ENCODE peak calls at places on chromosomes 16 and 17, in four cellular contexts. G is smooth muscle cell of the brain vasculature, P is NCI-H226, I is cardiac fibroblast. O is an unnamed sample.

GRCh38 chr16:81841709-81842108 is 62.6 kb downstream of the PLCG2 start:
- DNase-seq in G (no peak), P (no peak), I (no peak), O (no peak)

GRCh38 chr16:21162661-21163151 is 4.2 kb downstream of the LDAF1 start:
- DNase-seq in G (no peak), P (no peak), I (no peak), O (no peak)

GRCh38 chr16:6682142-6682811 is 650.4 kb upstream of the RBFOX1 start:
- DNase-seq in G (no peak), P (no peak), I (peak), O (peak)

GRCh38 chr16:85659805-85660511 is 28.8 kb downstream of the GINS2 start:
- DNase-seq in G (peak), P (no peak), I (peak), O (peak)

GRCh38 chr17:45253879-45254278 is 8.0 kb downstream of the SPATA32 start:
- DNase-seq in G (no peak), P (no peak), I (no peak), O (no peak)

GRCh38 chr16:3187798-3188674 is at the start of gene OR1F1:
- DNase-seq in G (no peak), P (peak), I (peak), O (peak)

GRCh38 chr16:79843631-79844043 is 243.1 kb upstream of the MAF start:
- DNase-seq in G (no peak), P (no peak), I (no peak), O (no peak)

GRCh38 chr16:25859645-25860044 is 167.9 kb downstream of the HS3ST4 start:
- DNase-seq in G (no peak), P (no peak), I (no peak), O (no peak)

GRCh38 chr16:83895942-83896341 is 3.0 kb upstream of the MLYCD start:
- DNase-seq in G (no peak), P (no peak), I (no peak), O (no peak)

GRCh38 chr17:36921131-36921851 is 16.0 kb upstream of the LHX1 start:
- DNase-seq in G (no peak), P (peak), I (peak), O (no peak)

GRCh38 chr17:69050999-69051775 is 9.5 kb downstream of the ABCA9 start:
- DNase-seq in G (peak), P (no peak), I (peak), O (no peak)

GRCh38 chr16:4687416-4687815 is 5.9 kb upstream of the NUDT16L1 start:
- DNase-seq in G (no peak), P (no peak), I (no peak), O (no peak)